ENCODE peak calls at places on chromosomes 2 and 18, in seven cellular contexts. K is dermis microvascular lymphatic vessel endothelial cell; N is NCI-H1417 treated with DMSO at 0.1 percent for 48 hours; C is immature natural killer cell; L is frontal cortex; O is B cell; M is stimulated activated CD4-positive, alpha-beta T cell treated with anti-CD3 and anti-CD28 coated beads, Interleukin-4, amount 100 ng/mL, for 4 hours. B is an unnamed sample.

GRCh38 chr2:191656389-191656788 is 21.5 kb upstream of the NABP1 start:
- DNase-seq in C (no peak), N (no peak), L (no peak), M (no peak), K (no peak), O (no peak), B (no peak)

GRCh38 chr2:159873136-159873728 is 75.2 kb upstream of the CD302 start:
- DNase-seq in N (no peak), C (no peak), O (no peak), M (no peak), L (no peak), K (no peak), B (peak; percentile 72)

GRCh38 chr2:54360055-54360792 is 95.9 kb upstream of the SPTBN1 start:
- DNase-seq in L (no peak), N (no peak), M (no peak), O (no peak), K (peak; percentile 78), C (no peak), B (no peak)

GRCh38 chr18:10923225-10923624 is 226.1 kb downstream of the PIEZO2 start:
- DNase-seq in O (no peak), N (no peak), M (no peak), L (no peak), C (no peak), K (no peak), B (no peak)

GRCh38 chr2:157413342-157414035 is 30.4 kb downstream of the CYTIP start:
- DNase-seq in K (no peak), L (no peak), C (peak; percentile 89), N (no peak), O (peak; percentile 48), M (peak; percentile 63), B (no peak)

GRCh38 chr2:134636714-134637113 is 82.1 kb downstream of the TMEM163 start:
- DNase-seq in O (no peak), L (no peak), M (no peak), N (no peak), C (no peak), K (no peak), B (no peak)

GRCh38 chr18:75247601-75248421 is 37.2 kb downstream of the TSHZ1 start:
- DNase-seq in C (peak; percentile 51), L (peak; percentile 40), K (no peak), N (peak; percentile 92), M (no peak), O (peak; percentile 18), B (no peak)

GRCh38 chr2:66105354-66105753 is 329.6 kb upstream of the MEIS1 start:
- DNase-seq in C (no peak), N (no peak), O (no peak), L (no peak), K (no peak), M (no peak), B (no peak)

GRCh38 chr2:173555833-173556232 is 201.2 kb downstream of the CDCA7 start:
- DNase-seq in K (peak; percentile 45), N (no peak), M (no peak), L (no peak), C (no peak), O (no peak), B (peak; percentile 36)

GRCh38 chr2:105683145-105683544 is 61.6 kb upstream of the NCK2 start:
- DNase-seq in M (no peak), L (no peak), N (no peak), K (no peak), O (no peak), C (no peak), B (no peak)

GRCh38 chr2:122822319-122822718 is 1066.9 kb downstream of the TSN start:
- DNase-seq in K (peak; percentile 16), O (no peak), L (no peak), N (no peak), C (no peak), M (no peak), B (no peak)

GRCh38 chr2:236667526-236667925 is 97.9 kb downstream of the ACKR3 start:
- DNase-seq in L (no peak), M (no peak), K (no peak), C (no peak), N (no peak), O (no peak), B (no peak)

GRCh38 chr2:202848813-202849212 is 22.8 kb downstream of the ICA1L start:
- DNase-seq in C (no peak), O (peak; percentile 20), K (no peak), L (no peak), M (no peak), N (no peak), B (no peak)

GRCh38 chr2:217743980-217744761 is 258.6 kb downstream of the TNS1 start:
- DNase-seq in L (no peak), M (no peak), O (no peak), N (no peak), K (no peak), C (no peak), B (no peak)

GRCh38 chr2:75199428-75200011 is at the start of gene TACR1:
- DNase-seq in M (peak; percentile 38), N (no peak), O (peak; percentile 71), L (peak; percentile 34), K (peak; percentile 9), C (no peak), B (peak; percentile 54)

GRCh38 chr2:120415728-120416509 is 70.0 kb downstream of the INHBB start:
- DNase-seq in N (no peak), L (no peak), K (no peak), C (no peak), O (no peak), M (no peak), B (no peak)

GRCh38 chr18:49021433-49022129 is 70.8 kb upstream of the SMAD7 start:
- DNase-seq in N (no peak), K (no peak), O (no peak), C (peak; percentile 49), L (no peak), M (peak; percentile 20), B (peak; percentile 62)

GRCh38 chr2:163259489-163259888 is 420.9 kb upstream of the KCNH7 start:
- DNase-seq in C (no peak), N (no peak), K (no peak), O (no peak), L (no peak), M (no peak), B (no peak)

GRCh38 chr2:143397886-143398614 is 268.8 kb downstream of the ARHGAP15 start:
- DNase-seq in N (no peak), K (no peak), L (no peak), C (no peak), O (no peak), M (no peak), B (no peak)

GRCh38 chr2:27194538-27195354 is 17.1 kb upstream of the ATRAID start:
- DNase-seq in K (no peak), L (no peak), C (no peak), N (no peak), O (no peak), M (no peak), B (no peak)

GRCh38 chr2:18749912-18750526 is 160.7 kb upstream of the NT5C1B start:
- DNase-seq in M (no peak), L (peak; percentile 5), C (peak; percentile 1), O (peak; percentile 37), K (peak; percentile 43), N (peak; percentile 44), B (peak; percentile 69)

GRCh38 chr18:3060667-3061580 is 48.0 kb upstream of the LPIN2 start:
- DNase-seq in C (peak; percentile 65), N (no peak), O (peak; percentile 16), L (no peak), M (peak; percentile 46), K (peak; percentile 94), B (no peak)

GRCh38 chr2:105510761-105511669 is 112.2 kb upstream of the FHL2 start:
- DNase-seq in L (no peak), N (no peak), O (no peak), M (no peak), C (no peak), K (no peak), B (no peak)

GRCh38 chr2:188975497-188976102 is 1.4 kb downstream of the COL3A1 start:
- DNase-seq in O (no peak), M (no peak), N (no peak), K (no peak), C (no peak), L (no peak), B (no peak)

GRCh38 chr2:102977462-102977861 is 215.6 kb downstream of the TMEM182 start:
- DNase-seq in M (no peak), K (no peak), N (no peak), O (no peak), C (no peak), L (no peak), B (no peak)

GRCh38 chr18:12038661-12039417 is 54.8 kb upstream of the ANKRD62 start:
- DNase-seq in L (peak; percentile 81), N (no peak), C (peak; percentile 71), O (peak; percentile 87), M (peak; percentile 64), K (peak; percentile 41), B (peak; percentile 76)

GRCh38 chr2:8238521-8239230 is 443.2 kb upstream of the ID2 start:
- DNase-seq in C (no peak), K (no peak), O (no peak), N (no peak), M (no peak), L (no peak), B (no peak)

GRCh38 chr18:29979884-29980283 is 1062.7 kb downstream of the DSC3 start:
- DNase-seq in K (no peak), N (no peak), L (no peak), C (no peak), O (no peak), M (no peak), B (no peak)

GRCh38 chr2:69646714-69647113 is 3.2 kb upstream of the AAK1 start:
- DNase-seq in K (no peak), M (no peak), L (no peak), N (no peak), O (no peak), C (no peak), B (no peak)

GRCh38 chr18:79438581-79438980 is 42.9 kb downstream of the NFATC1 start:
- DNase-seq in C (no peak), O (no peak), N (no peak), K (no peak), L (no peak), M (no peak), B (no peak)

GRCh38 chr18:36187138-36187825 is at the start of gene MOCOS:
- DNase-seq in C (peak; percentile 40), N (no peak), O (peak; percentile 53), K (no peak), L (peak; percentile 66), M (peak; percentile 12), B (peak; percentile 42)

GRCh38 chr18:38695559-38696270 is 1130.1 kb upstream of the CELF4 start:
- DNase-seq in C (no peak), M (no peak), N (no peak), O (no peak), L (no peak), K (no peak), B (no peak)

GRCh38 chr18:79912994-79913831 is 38.2 kb downstream of the SLC66A2 start:
- DNase-seq in L (no peak), O (no peak), N (peak; percentile 40), C (no peak), M (no peak), K (no peak), B (no peak)

GRCh38 chr18:62073461-62073860 is 113.4 kb downstream of the PIGN start:
- DNase-seq in N (no peak), C (no peak), M (no peak), L (no peak), K (no peak), O (no peak), B (no peak)

GRCh38 chr2:96927420-96928171 is 57.7 kb upstream of the SEMA4C start:
- DNase-seq in K (no peak), C (no peak), N (peak; percentile 24), L (no peak), M (no peak), O (no peak), B (no peak)

GRCh38 chr18:59220784-59221765 is 1.1 kb downstream of the GRP start:
- DNase-seq in K (no peak), C (no peak), M (no peak), N (peak; percentile 48), O (peak; percentile 6), L (no peak), B (peak; percentile 33)

GRCh38 chr2:239928457-239929350 is 96.4 kb downstream of the NDUFA10 start:
- DNase-seq in K (no peak), N (no peak), C (no peak), M (no peak), O (no peak), L (peak; percentile 57), B (peak; percentile 39)

GRCh38 chr2:8564475-8564874 is 117.4 kb upstream of the ID2 start:
- DNase-seq in N (no peak), C (no peak), M (no peak), L (no peak), K (no peak), O (no peak), B (no peak)

B was measured in NCI-H82.